ENCODE peak calls at places on chromosomes 6 and 20, in ten cellular contexts. C is PC-9, J is RWPE2, Y is fibroblast of villous mesenchyme, P is right lobe of liver, R is A673, V is pancreas, L is psoas muscle, I is hepatocyte, O is GM23338. W is an unnamed sample.

GRCh38 chr6:56246941-56247653 is at the start of gene COL21A1:
- DNase-seq in C (no peak), Y (peak), L (peak), R (peak), J (no peak), V (peak), O (peak), P (no peak), I (peak), W (peak)

GRCh38 chr6:19705606-19706005 is 131.6 kb upstream of the ID4 start:
- DNase-seq in R (no peak), I (no peak), O (no peak), Y (no peak), L (no peak), C (no peak), P (no peak), J (no peak), V (no peak), W (no peak)

GRCh38 chr6:31473780-31474725 is 23.9 kb upstream of the MICB start:
- DNase-seq in V (no peak), J (no peak), P (no peak), C (peak), L (no peak), I (no peak), Y (no peak), R (peak), O (no peak), W (no peak)

GRCh38 chr6:35170166-35170565 is 29.0 kb upstream of the TCP11 start:
- DNase-seq in C (no peak), Y (no peak), J (no peak), P (no peak), I (no peak), L (no peak), O (no peak), V (no peak), R (no peak), W (no peak)

GRCh38 chr6:52642381-52642780 is 28.5 kb upstream of the TMEM14A start:
- DNase-seq in P (no peak), R (peak), V (no peak), I (no peak), L (no peak), C (no peak), J (no peak), Y (no peak), O (no peak), W (no peak)

GRCh38 chr20:30168025-30168799 is 1089.3 kb upstream of the DEFB115 start:
- DNase-seq in Y (peak), V (no peak), O (peak), R (no peak), C (no peak), L (no peak), I (no peak), P (peak), J (peak), W (peak)

GRCh38 chr6:145026267-145026679 is 709.0 kb downstream of the EPM2A start:
- DNase-seq in R (no peak), P (peak), V (no peak), L (no peak), I (no peak), O (no peak), Y (no peak), J (no peak), C (no peak), W (no peak)

GRCh38 chr20:64106435-64106961 is 867 bp downstream of the NPBWR2 start:
- DNase-seq in V (no peak), O (peak), L (peak), R (no peak), P (no peak), J (no peak), Y (no peak), I (no peak), C (no peak), W (peak)

GRCh38 chr20:36779656-36780025 is 6.1 kb upstream of the DSN1 start:
- DNase-seq in C (no peak), P (no peak), V (no peak), R (no peak), Y (no peak), L (no peak), I (no peak), O (peak), J (peak), W (no peak)

GRCh38 chr6:160462116-160462515 is 113.9 kb downstream of the SLC22A3 start:
- DNase-seq in C (no peak), O (no peak), L (no peak), Y (no peak), I (no peak), P (no peak), J (no peak), R (no peak), V (no peak), W (no peak)

GRCh38 chr6:15596241-15596896 is 66.5 kb downstream of the DTNBP1 start:
- DNase-seq in I (no peak), P (no peak), R (peak), L (no peak), C (no peak), O (no peak), J (no peak), Y (no peak), V (no peak), W (no peak)

GRCh38 chr20:47574616-47575401 is 73.1 kb downstream of the NCOA3 start:
- DNase-seq in P (no peak), I (no peak), C (no peak), L (no peak), V (no peak), Y (no peak), O (peak), J (no peak), R (peak), W (no peak)

GRCh38 chr6:45584127-45584526 is 206.4 kb upstream of the SUPT3H start:
- DNase-seq in I (no peak), Y (no peak), P (no peak), O (no peak), J (no peak), C (no peak), L (no peak), R (no peak), V (no peak), W (no peak)

GRCh38 chr6:156068870-156069269 is 613.2 kb upstream of the NOX3 start:
- DNase-seq in C (no peak), J (no peak), P (no peak), R (peak), I (no peak), Y (no peak), V (no peak), O (no peak), L (no peak), W (no peak)

GRCh38 chr20:1888796-1889463 is 6.3 kb upstream of the SIRPA start:
- DNase-seq in I (peak), Y (peak), L (peak), P (peak), R (peak), J (no peak), C (peak), V (no peak), O (no peak), W (peak)

DNA sequence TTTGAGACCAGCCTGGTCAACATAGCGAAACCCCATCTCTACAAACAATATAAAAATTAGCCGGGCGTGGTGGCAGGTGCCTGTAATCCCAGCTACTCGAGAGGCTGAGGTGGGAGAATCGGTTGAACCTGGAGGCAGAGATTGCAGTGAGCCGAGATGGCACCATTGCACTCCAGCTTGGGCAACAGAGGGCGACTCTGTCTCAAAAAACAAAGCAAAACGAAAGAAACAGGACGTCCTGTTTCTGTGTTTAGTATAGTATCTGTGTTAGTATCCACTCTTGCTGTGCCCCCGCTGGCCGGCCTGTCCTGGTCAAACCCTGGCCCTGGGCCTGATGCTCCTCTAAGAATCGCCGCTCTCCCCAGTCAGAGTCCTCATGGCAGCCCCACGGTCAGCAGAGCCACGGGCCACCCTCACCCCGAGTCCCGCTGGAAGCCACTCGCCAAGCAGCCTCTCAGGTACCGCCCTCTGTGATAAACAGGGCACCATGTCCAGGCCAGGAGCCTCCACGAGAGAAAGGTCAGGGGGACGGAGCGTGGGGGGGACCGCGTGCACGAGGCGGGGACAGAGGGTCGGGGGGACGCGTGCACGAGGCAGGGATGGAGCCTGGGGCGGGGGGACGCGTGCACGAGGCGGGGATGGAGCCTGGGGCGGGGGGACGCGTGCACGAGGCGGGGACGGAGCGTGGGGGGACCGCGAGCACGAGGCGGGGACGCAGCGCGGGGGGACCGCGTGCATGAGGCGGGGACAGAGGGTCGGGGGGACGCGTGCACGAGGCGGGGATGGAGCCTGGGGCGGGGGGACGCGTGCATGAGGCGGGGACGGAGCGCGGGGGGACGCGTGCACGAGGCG is 384.5 kb downstream of the SMOC2 start:
- DNase-seq in J (no peak), L (no peak), O (no peak), R (no peak), Y (no peak), P (no peak), V (no peak), I (no peak), C (no peak), W (no peak)
- TF ChIP-seq CTCF in J (no peak), L (no peak), O (no peak), R (no peak), Y (no peak), P (no peak), V (no peak), I (no peak), C (no peak), W (no peak)

DNA sequence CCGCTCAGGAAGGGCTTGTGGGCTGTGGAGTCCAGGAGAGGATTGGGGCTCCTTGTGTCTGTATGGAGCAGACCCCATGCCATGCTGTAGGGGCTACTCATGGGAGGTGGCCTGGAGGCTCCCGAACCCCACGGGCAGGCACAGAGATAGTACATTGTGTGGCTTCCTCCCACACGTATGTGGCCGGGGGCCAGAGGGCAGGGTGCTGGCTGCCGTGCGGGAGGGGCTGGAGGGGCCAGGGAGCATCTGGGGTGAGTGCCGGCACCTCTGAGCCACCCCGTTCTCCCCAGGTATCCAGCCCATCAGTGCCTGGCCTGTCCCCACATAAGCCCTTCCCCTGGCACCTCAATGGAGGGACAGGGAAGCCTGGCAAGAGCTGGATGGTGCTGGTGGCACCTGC is 7.6 kb downstream of the RBBP8NL start:
- DNase-seq in C (no peak), Y (no peak), L (no peak), J (peak), V (no peak), I (no peak), O (no peak), P (no peak), R (no peak), W (no peak)
- TF ChIP-seq CTCF in C (no peak), Y (no peak), L (no peak), J (no peak), V (no peak), I (no peak), O (no peak), P (no peak), R (no peak), W (no peak)

GRCh38 chr6:70375882-70376281 is 37.4 kb upstream of the FAM135A start:
- DNase-seq in Y (no peak), L (no peak), C (no peak), J (no peak), O (peak), V (no peak), I (no peak), P (no peak), R (peak), W (no peak)
- TF ChIP-seq CTCF in Y (peak), L (no peak), C (peak), J (no peak), O (peak), V (no peak), I (no peak), P (no peak), R (peak), W (no peak)

GRCh38 chr6:113320653-113321052 is 536.5 kb upstream of the MARCKS start:
- DNase-seq in Y (no peak), P (no peak), J (no peak), L (no peak), C (no peak), O (peak), R (no peak), V (no peak), I (no peak), W (no peak)
- TF ChIP-seq CTCF in Y (no peak), P (no peak), J (no peak), L (no peak), C (no peak), O (peak), R (peak), V (no peak), I (no peak), W (no peak)

GRCh38 chr6:389622-390021 is 1.9 kb upstream of the IRF4 start:
- DNase-seq in R (no peak), P (no peak), V (no peak), O (no peak), J (no peak), Y (no peak), I (no peak), C (no peak), L (no peak), W (no peak)
- TF ChIP-seq CTCF in R (no peak), P (no peak), V (no peak), O (no peak), J (peak), Y (no peak), I (no peak), C (no peak), L (no peak), W (no peak)

W was measured in left lung.